ENCODE peak calls at places on chromosomes 16 and 17, in four cellular contexts. One of them, this sample, is unnamed.
A peak's percentile ranks its signal among the peaks of the same experiment; 100 is the strongest.

GRCh38 chr16:8859913-8860881 is 8.6 kb downstream of the CARHSP1 start:
- DNase-seq in cardiac fibroblast: peak; percentile 82
- DNase-seq in Caco-2: peak; percentile 76
- DNase-seq in CD8-positive, alpha-beta T cell: no peak
- DNase-seq in this sample: no peak

GRCh38 chr16:81181013-81181720 is 57.3 kb upstream of the BCO1 start:
- DNase-seq in cardiac fibroblast: peak; percentile 97
- DNase-seq in Caco-2: peak; percentile 96
- DNase-seq in CD8-positive, alpha-beta T cell: no peak
- DNase-seq in this sample: peak; percentile 81

GRCh38 chr17:18314059-18314730 is 599 bp downstream of the TOP3A start:
- DNase-seq in cardiac fibroblast: no peak
- DNase-seq in Caco-2: no peak
- DNase-seq in CD8-positive, alpha-beta T cell: no peak
- DNase-seq in this sample: no peak

GRCh38 chr17:80565347-80566053 is 20.9 kb downstream of the RPTOR start:
- DNase-seq in cardiac fibroblast: no peak
- DNase-seq in Caco-2: peak; percentile 51
- DNase-seq in CD8-positive, alpha-beta T cell: no peak
- DNase-seq in this sample: no peak

GRCh38 chr17:61505846-61506627 is 53.8 kb downstream of the TBX4 start:
- DNase-seq in cardiac fibroblast: no peak
- DNase-seq in Caco-2: no peak
- DNase-seq in CD8-positive, alpha-beta T cell: no peak
- DNase-seq in this sample: no peak

GRCh38 chr17:73506470-73507435 is 137.5 kb downstream of the SDK2 start:
- DNase-seq in cardiac fibroblast: no peak
- DNase-seq in Caco-2: no peak
- DNase-seq in CD8-positive, alpha-beta T cell: no peak
- DNase-seq in this sample: no peak

GRCh38 chr17:79500738-79501533 is 109.9 kb downstream of the RBFOX3 start:
- DNase-seq in cardiac fibroblast: no peak
- DNase-seq in Caco-2: no peak
- DNase-seq in CD8-positive, alpha-beta T cell: no peak
- DNase-seq in this sample: no peak

GRCh38 chr16:46857261-46857962 is 26.4 kb upstream of the C16orf87 start:
- DNase-seq in cardiac fibroblast: peak; percentile 49
- DNase-seq in Caco-2: no peak
- DNase-seq in CD8-positive, alpha-beta T cell: no peak
- DNase-seq in this sample: no peak

GRCh38 chr17:9893606-9894005 is 11.5 kb downstream of the RCVRN start:
- DNase-seq in cardiac fibroblast: peak; percentile 70
- DNase-seq in Caco-2: no peak
- DNase-seq in CD8-positive, alpha-beta T cell: no peak
- DNase-seq in this sample: no peak

GRCh38 chr16:12775689-12776236 is 27.9 kb downstream of the CPPED1 start:
- DNase-seq in cardiac fibroblast: no peak
- DNase-seq in Caco-2: no peak
- DNase-seq in CD8-positive, alpha-beta T cell: no peak
- DNase-seq in this sample: no peak

GRCh38 chr16:22681881-22682291 is 132.1 kb upstream of the HS3ST2 start:
- DNase-seq in cardiac fibroblast: no peak
- DNase-seq in Caco-2: no peak
- DNase-seq in CD8-positive, alpha-beta T cell: no peak
- DNase-seq in this sample: no peak

GRCh38 chr16:14303654-14304394 is 232.7 kb downstream of the MRTFB start:
- DNase-seq in cardiac fibroblast: no peak
- DNase-seq in Caco-2: no peak
- DNase-seq in CD8-positive, alpha-beta T cell: no peak
- DNase-seq in this sample: no peak

GRCh38 chr16:3173892-3174617 is 13.9 kb upstream of the OR1F1 start:
- DNase-seq in cardiac fibroblast: no peak
- DNase-seq in Caco-2: no peak
- DNase-seq in CD8-positive, alpha-beta T cell: no peak
- DNase-seq in this sample: no peak

DNA sequence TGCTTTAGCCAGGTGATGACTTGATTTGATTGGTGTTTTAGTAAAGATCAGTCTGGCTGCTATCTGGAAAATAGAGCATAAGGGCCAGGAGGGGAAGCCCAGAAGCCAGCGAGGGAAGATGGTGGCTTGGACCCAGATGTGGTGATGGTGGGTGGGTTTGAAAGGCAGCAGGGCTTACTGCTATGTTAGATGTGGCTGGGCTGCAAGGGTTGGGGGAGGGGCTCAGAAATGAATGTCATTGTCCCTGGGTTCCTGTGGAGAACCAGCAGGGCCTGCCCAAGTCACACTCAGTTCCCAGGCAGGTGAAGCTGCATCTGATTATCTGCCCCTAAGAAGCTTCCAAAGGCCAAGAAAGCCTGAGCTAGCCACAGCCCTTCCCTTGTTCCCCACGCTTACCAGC is 71.7 kb upstream of the BRD7 start:
- DNase-seq in cardiac fibroblast: no peak
- DNase-seq in Caco-2: no peak
- DNase-seq in CD8-positive, alpha-beta T cell: no peak
- DNase-seq in this sample: no peak
- TF ChIP-seq CTCF in cardiac fibroblast: no peak
- TF ChIP-seq CTCF in Caco-2: no peak
- TF ChIP-seq CTCF in CD8-positive, alpha-beta T cell: no peak
- TF ChIP-seq CTCF in this sample: no peak

DNA sequence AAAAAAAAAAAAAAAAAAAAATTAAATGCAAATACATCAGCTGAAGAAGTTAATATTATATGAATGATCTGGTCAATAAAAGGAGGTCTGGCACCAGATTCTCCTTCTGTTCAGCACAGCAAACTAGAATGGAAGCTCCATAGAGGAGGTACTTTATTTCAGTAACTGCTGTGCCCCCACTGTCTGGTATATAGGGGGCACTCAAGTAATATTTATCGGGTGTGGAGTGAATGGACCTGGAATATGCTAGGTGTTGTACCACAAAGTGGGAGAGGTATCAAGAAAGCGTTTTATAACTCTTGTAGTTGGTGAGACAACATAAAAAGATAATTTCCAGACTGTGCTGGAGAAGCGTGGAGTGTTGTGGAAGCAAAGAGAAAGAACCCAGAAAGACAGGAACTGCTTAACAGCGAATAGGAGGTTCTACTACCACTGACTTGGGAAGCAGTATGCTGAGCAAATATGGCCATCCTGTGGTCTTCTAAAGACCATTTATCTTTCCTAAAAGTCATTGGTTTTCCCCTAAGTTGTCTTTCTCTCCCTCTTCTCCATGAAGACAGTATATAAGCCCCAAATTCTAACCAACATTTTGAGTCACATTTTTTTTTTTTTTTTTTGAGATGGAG is 12.2 kb upstream of the PRKCA start:
- DNase-seq in cardiac fibroblast: no peak
- DNase-seq in Caco-2: no peak
- DNase-seq in CD8-positive, alpha-beta T cell: no peak
- DNase-seq in this sample: no peak
- TF ChIP-seq CTCF in cardiac fibroblast: peak; percentile 10
- TF ChIP-seq CTCF in Caco-2: no peak
- TF ChIP-seq CTCF in CD8-positive, alpha-beta T cell: no peak
- TF ChIP-seq CTCF in this sample: no peak

GRCh38 chr17:41766135-41766534 is 20.4 kb downstream of the JUP start:
- DNase-seq in cardiac fibroblast: no peak
- DNase-seq in Caco-2: no peak
- DNase-seq in CD8-positive, alpha-beta T cell: no peak
- DNase-seq in this sample: no peak

GRCh38 chr17:41768682-41769288 is 17.7 kb downstream of the JUP start:
- DNase-seq in cardiac fibroblast: no peak
- DNase-seq in Caco-2: no peak
- DNase-seq in CD8-positive, alpha-beta T cell: no peak
- DNase-seq in this sample: no peak

GRCh38 chr17:41769346-41769862 is 17.1 kb downstream of the JUP start:
- DNase-seq in cardiac fibroblast: no peak
- DNase-seq in Caco-2: no peak
- DNase-seq in CD8-positive, alpha-beta T cell: no peak
- DNase-seq in this sample: no peak

GRCh38 chr17:41769985-41770384 is 16.5 kb downstream of the JUP start:
- DNase-seq in cardiac fibroblast: no peak
- DNase-seq in Caco-2: no peak
- DNase-seq in CD8-positive, alpha-beta T cell: no peak
- DNase-seq in this sample: no peak

GRCh38 chr17:41767324-41768042 is 19.0 kb downstream of the JUP start:
- DNase-seq in cardiac fibroblast: no peak
- DNase-seq in Caco-2: no peak
- DNase-seq in CD8-positive, alpha-beta T cell: no peak
- DNase-seq in this sample: no peak
- TF ChIP-seq CTCF in cardiac fibroblast: no peak
- TF ChIP-seq CTCF in Caco-2: no peak
- TF ChIP-seq CTCF in CD8-positive, alpha-beta T cell: no peak
- TF ChIP-seq CTCF in this sample: no peak

DNA sequence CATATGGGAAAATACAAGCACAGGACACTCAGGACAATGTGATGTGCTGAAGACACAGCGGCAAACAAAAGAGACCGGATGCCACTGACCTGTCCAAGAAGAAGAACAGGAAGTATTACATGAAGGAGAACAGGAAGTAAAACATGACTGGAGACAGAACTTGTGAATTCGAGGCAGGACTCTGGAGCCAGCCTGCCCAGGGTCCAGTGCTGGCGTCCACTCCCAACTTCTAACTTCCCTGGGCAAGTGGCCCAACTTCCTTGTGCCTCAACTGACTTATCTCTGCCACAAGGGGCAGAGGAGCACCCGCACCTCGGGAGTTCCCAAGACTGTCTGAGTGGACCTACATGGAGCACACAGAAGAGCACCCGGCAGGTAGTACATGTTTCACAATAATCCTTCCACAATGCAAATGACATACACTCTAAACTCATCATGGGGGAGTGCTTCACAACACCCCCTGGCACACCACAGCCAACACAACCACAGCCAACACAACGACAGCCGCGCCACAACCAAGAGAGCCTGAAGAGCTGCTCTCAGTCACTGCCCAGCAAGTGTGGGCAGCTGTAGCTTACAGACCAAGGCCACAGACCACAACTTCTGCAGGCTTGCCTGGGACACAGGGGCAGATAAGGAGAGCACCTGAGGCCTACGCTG is 36.6 kb downstream of the ANKRD11 start:
- DNase-seq in cardiac fibroblast: peak; percentile 51
- DNase-seq in Caco-2: no peak
- DNase-seq in CD8-positive, alpha-beta T cell: no peak
- DNase-seq in this sample: no peak
- TF ChIP-seq CTCF in cardiac fibroblast: peak; percentile 38
- TF ChIP-seq CTCF in Caco-2: peak; percentile 20
- TF ChIP-seq CTCF in CD8-positive, alpha-beta T cell: no peak
- TF ChIP-seq CTCF in this sample: no peak

DNA sequence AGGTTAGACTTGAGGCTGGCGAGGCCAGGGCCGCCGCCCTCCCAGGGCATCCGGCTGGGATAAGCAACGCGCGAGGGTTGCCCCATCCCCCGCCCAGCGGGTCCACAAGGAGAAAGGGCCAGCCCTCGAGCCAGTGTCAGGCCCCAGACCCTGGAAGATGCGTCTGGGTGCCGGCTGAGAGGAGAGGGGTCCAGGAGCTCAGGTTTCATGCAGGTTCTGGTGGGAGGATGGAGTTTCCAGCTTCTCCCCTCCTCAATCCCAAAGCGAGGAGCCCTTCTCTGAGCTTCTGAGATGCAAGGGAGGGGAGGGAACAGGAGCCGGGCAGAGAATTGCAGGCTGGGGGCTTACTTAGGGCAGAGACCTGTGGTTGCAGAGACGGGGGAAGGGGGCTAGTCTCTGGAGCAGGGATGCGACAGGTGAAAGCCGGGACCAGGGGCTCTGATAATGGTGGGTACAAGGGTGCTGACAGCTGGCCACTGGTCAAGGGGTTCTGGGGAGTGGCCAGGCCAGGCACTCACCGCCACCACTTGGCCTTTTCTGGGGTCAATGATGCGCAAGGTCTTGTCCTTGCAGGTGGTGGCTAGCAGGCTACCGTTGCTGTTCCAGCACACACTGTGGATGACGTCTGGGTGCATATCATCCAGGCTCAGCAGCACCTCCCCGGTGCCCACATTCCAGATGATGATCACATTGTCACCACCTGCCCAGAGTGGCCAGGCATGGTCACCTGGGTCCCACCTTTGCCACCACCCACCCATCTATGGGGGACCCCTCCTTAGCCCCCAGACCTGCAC is 4.2 kb downstream of the CORO6 start:
- DNase-seq in cardiac fibroblast: no peak
- DNase-seq in Caco-2: no peak
- DNase-seq in CD8-positive, alpha-beta T cell: no peak
- DNase-seq in this sample: no peak
- TF ChIP-seq CTCF in cardiac fibroblast: no peak
- TF ChIP-seq CTCF in Caco-2: no peak
- TF ChIP-seq CTCF in CD8-positive, alpha-beta T cell: no peak
- TF ChIP-seq CTCF in this sample: peak; percentile 3

DNA sequence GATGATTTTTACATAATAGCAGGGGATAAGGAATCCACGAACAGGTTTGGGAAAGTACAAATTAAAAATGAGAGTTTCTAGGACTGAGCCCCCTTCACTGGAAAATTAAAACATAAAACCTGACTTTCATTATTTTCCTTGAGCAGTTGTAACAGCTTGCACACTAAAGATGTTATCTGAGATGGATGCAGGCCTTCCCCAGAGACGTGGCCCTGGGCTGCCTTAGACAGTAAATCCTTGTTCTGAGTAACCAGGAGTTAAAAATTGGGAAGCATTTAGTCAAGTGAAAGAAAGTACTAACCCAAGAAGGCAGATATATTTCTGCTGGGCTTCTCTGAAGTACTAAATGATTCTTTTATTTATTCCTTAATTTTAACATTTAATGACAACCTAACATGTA is 432.2 kb upstream of the KIF2B start:
- DNase-seq in cardiac fibroblast: no peak
- DNase-seq in Caco-2: no peak
- DNase-seq in CD8-positive, alpha-beta T cell: no peak
- DNase-seq in this sample: no peak
- TF ChIP-seq CTCF in cardiac fibroblast: no peak
- TF ChIP-seq CTCF in Caco-2: no peak
- TF ChIP-seq CTCF in CD8-positive, alpha-beta T cell: no peak
- TF ChIP-seq CTCF in this sample: no peak